ENCODE peak calls at places on chromosome 22, in four cellular contexts. One of them, this sample, is unnamed.

GRCh38 chr22:43892183-43892894 is 526 bp upstream of the PNPLA5 start:
- DNase-seq in psoas muscle: peak
- DNase-seq in A549: no peak
- DNase-seq in upper lobe of right lung: peak
- DNase-seq in this sample: no peak

GRCh38 chr22:23066200-23067022 is 3.9 kb upstream of the GNAZ start:
- DNase-seq in psoas muscle: peak
- DNase-seq in A549: no peak
- DNase-seq in upper lobe of right lung: peak
- DNase-seq in this sample: no peak

GRCh38 chr22:26471522-26471921 is 12.1 kb downstream of the HPS4 start:
- DNase-seq in psoas muscle: peak
- DNase-seq in A549: peak
- DNase-seq in upper lobe of right lung: no peak
- DNase-seq in this sample: no peak

GRCh38 chr22:42881982-42882656 is 25.0 kb upstream of the ARFGAP3 start:
- DNase-seq in psoas muscle: peak
- DNase-seq in A549: no peak
- DNase-seq in upper lobe of right lung: no peak
- DNase-seq in this sample: no peak

GRCh38 chr22:25748704-25749103 is 6.7 kb downstream of the MYO18B start:
- DNase-seq in psoas muscle: no peak
- DNase-seq in A549: no peak
- DNase-seq in upper lobe of right lung: no peak
- DNase-seq in this sample: no peak

GRCh38 chr22:23762866-23763578 is at the start of gene C22orf15:
- DNase-seq in psoas muscle: peak
- DNase-seq in A549: no peak
- DNase-seq in upper lobe of right lung: no peak
- DNase-seq in this sample: no peak

GRCh38 chr22:47724751-47725150 is 962.3 kb downstream of the TBC1D22A start:
- DNase-seq in psoas muscle: no peak
- DNase-seq in A549: no peak
- DNase-seq in upper lobe of right lung: no peak
- DNase-seq in this sample: no peak

GRCh38 chr22:24304067-24304675 is 33.5 kb downstream of the SPECC1L start:
- DNase-seq in psoas muscle: no peak
- DNase-seq in A549: no peak
- DNase-seq in upper lobe of right lung: no peak
- DNase-seq in this sample: no peak

GRCh38 chr22:36360011-36360410 is 27.8 kb downstream of the MYH9 start:
- DNase-seq in psoas muscle: no peak
- DNase-seq in A549: no peak
- DNase-seq in upper lobe of right lung: no peak
- DNase-seq in this sample: no peak

GRCh38 chr22:20237480-20238440 is 30.4 kb downstream of the RTN4R start:
- DNase-seq in psoas muscle: no peak
- DNase-seq in A549: no peak
- DNase-seq in upper lobe of right lung: no peak
- DNase-seq in this sample: no peak

GRCh38 chr22:22401381-22401780 is 107.2 kb downstream of the ZNF280B start:
- DNase-seq in psoas muscle: no peak
- DNase-seq in A549: no peak
- DNase-seq in upper lobe of right lung: no peak
- DNase-seq in this sample: no peak

GRCh38 chr22:44091021-44091721 is 67.1 kb downstream of the PARVB start:
- DNase-seq in psoas muscle: peak
- DNase-seq in A549: peak
- DNase-seq in upper lobe of right lung: no peak
- DNase-seq in this sample: no peak

GRCh38 chr22:44351685-44352377 is 39.1 kb upstream of the SHISAL1 start:
- DNase-seq in psoas muscle: no peak
- DNase-seq in A549: peak
- DNase-seq in upper lobe of right lung: no peak
- DNase-seq in this sample: no peak

GRCh38 chr22:36756031-36756430 is 19.9 kb downstream of the IFT27 start:
- DNase-seq in psoas muscle: no peak
- DNase-seq in A549: no peak
- DNase-seq in upper lobe of right lung: peak
- DNase-seq in this sample: no peak

GRCh38 chr22:37462983-37463382 is 23.2 kb downstream of the MFNG start:
- DNase-seq in psoas muscle: no peak
- DNase-seq in A549: no peak
- DNase-seq in upper lobe of right lung: no peak
- DNase-seq in this sample: no peak

GRCh38 chr22:49632199-49633009 is 195.3 kb downstream of the BRD1 start:
- DNase-seq in psoas muscle: peak
- DNase-seq in A549: peak
- DNase-seq in upper lobe of right lung: no peak
- DNase-seq in this sample: no peak

GRCh38 chr22:34858026-34858425 is 207.9 kb upstream of the ISX start:
- DNase-seq in psoas muscle: no peak
- DNase-seq in A549: no peak
- DNase-seq in upper lobe of right lung: no peak
- DNase-seq in this sample: no peak

GRCh38 chr22:37229805-37230672 is 14.0 kb downstream of the RAC2 start:
- DNase-seq in psoas muscle: peak
- DNase-seq in A549: no peak
- DNase-seq in upper lobe of right lung: peak
- DNase-seq in this sample: no peak

DNA sequence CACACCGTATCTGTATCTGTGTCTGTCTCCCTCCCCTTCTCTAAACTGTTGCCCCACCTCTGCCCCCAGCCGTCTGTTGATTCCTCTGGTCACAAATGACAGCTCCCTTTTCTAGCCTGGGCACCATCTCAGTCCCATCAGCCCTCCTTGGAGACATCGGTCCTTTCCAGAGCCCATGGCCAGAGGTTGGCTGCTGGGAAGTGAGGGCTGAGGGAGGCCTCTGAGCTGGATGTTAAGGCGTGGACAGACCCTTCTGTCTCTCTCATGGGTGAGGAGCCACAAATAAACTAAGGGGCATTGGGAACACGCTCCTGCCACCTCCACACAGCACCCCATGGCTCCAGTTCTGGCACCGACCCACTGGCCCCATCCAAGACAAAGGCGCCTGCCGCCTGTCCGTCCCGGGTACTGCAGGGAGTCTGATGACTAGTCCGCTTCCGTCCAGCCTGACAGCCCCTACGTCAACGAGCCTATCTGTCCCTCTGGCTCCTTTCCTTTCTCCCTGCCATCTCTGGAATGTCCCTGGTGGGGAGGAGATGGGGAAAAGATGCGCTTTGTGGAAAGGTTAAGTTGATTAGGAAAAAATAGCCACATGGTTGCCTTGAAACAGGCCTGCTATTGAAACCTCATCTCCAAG is 10.5 kb downstream of the PDGFB start:
- DNase-seq in psoas muscle: peak
- DNase-seq in A549: no peak
- DNase-seq in upper lobe of right lung: no peak
- DNase-seq in this sample: no peak
- TF ChIP-seq CTCF in psoas muscle: peak
- TF ChIP-seq CTCF in A549: no peak
- TF ChIP-seq CTCF in upper lobe of right lung: peak
- TF ChIP-seq CTCF in this sample: no peak

DNA sequence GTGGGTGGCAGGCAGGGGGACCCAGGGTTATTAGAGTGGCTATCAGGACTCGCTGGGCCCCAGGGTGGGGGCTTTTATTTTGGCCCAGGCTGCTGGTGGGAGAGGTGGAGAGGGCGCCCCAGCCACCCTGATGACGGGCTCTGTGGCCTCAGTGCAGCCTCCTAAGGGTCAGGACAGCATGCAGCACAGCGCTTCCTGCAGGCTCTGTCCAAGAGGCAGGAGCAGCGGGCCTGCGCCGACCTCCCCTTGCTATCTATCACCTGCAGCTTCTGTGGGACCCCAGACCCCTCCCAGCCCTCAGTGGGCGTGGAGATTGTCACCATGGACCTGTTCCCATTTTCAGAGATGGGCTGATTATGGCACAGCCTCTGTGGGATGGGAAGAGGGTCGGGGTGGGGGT is 54.3 kb upstream of the PPARA start:
- DNase-seq in psoas muscle: no peak
- DNase-seq in A549: no peak
- DNase-seq in upper lobe of right lung: no peak
- DNase-seq in this sample: no peak
- TF ChIP-seq CTCF in psoas muscle: no peak
- TF ChIP-seq CTCF in A549: no peak
- TF ChIP-seq CTCF in upper lobe of right lung: no peak
- TF ChIP-seq CTCF in this sample: no peak

GRCh38 chr22:39717099-39717498 is 146.5 kb downstream of the CACNA1I start:
- DNase-seq in psoas muscle: no peak
- DNase-seq in A549: no peak
- DNase-seq in upper lobe of right lung: peak
- DNase-seq in this sample: no peak

GRCh38 chr22:39718921-39719320 is 148.4 kb downstream of the CACNA1I start:
- DNase-seq in psoas muscle: no peak
- DNase-seq in A549: no peak
- DNase-seq in upper lobe of right lung: peak
- DNase-seq in this sample: no peak

GRCh38 chr22:39716534-39716933 is 146.0 kb downstream of the CACNA1I start:
- DNase-seq in psoas muscle: no peak
- DNase-seq in A549: no peak
- DNase-seq in upper lobe of right lung: no peak
- DNase-seq in this sample: no peak

GRCh38 chr22:39719559-39720450 is 149.3 kb downstream of the CACNA1I start:
- DNase-seq in psoas muscle: no peak
- DNase-seq in A549: no peak
- DNase-seq in upper lobe of right lung: peak
- DNase-seq in this sample: no peak

GRCh38 chr22:39718206-39718605 is 147.7 kb downstream of the CACNA1I start:
- DNase-seq in psoas muscle: no peak
- DNase-seq in A549: no peak
- DNase-seq in upper lobe of right lung: peak
- DNase-seq in this sample: no peak
- TF ChIP-seq CTCF in psoas muscle: no peak
- TF ChIP-seq CTCF in A549: no peak
- TF ChIP-seq CTCF in upper lobe of right lung: no peak
- TF ChIP-seq CTCF in this sample: no peak

DNA sequence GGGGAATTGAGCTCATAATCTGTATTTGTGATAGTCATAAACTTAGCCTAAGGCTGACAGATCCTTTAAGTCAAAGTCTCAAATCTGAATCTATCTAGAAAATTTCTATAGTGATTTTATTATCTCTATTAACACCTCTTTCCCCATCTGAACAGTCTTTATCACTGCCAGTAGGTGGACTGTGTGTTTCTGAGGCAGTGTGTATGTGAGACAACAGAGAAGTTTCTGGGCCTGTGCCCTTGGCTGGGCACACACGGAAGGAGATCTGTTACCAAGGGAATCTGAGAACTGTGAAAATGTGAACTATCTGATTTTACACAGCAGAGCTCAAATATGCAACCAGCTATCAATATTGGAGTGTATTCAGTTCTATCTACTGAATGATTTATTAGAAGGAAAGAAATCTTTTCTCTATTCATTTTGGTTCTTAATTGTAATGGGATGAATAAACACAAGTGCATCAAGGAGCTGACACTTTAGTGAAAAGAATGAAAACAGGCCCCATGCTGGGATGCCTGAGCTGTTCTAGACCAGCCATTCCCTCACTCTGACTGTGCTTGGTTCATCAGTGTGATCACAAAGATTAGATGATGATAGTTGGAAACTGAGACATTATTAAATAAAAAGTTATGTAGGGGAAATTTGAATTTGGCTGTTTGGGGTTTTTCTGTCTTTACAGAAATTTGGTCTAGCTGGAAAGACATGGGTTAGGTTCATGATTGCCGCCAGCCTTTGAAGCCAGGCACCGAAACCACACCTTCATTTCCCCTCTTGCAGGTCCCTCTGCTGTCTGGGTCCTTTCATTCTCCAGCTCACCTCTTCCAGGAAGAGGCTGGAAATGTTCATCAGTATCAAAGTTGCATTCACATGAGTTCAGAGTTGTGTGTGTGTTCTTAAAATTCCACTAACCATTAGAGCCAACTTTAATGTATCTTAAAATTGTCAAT is 68.1 kb downstream of the LIF start:
- DNase-seq in psoas muscle: no peak
- DNase-seq in A549: no peak
- DNase-seq in upper lobe of right lung: no peak
- DNase-seq in this sample: no peak
- TF ChIP-seq CTCF in psoas muscle: no peak
- TF ChIP-seq CTCF in A549: no peak
- TF ChIP-seq CTCF in upper lobe of right lung: no peak
- TF ChIP-seq CTCF in this sample: peak

GRCh38 chr22:27485842-27486241 is 315.7 kb downstream of the MN1 start:
- DNase-seq in psoas muscle: no peak
- DNase-seq in A549: no peak
- DNase-seq in upper lobe of right lung: no peak
- DNase-seq in this sample: no peak

GRCh38 chr22:27489265-27489675 is 312.3 kb downstream of the MN1 start:
- DNase-seq in psoas muscle: no peak
- DNase-seq in A549: no peak
- DNase-seq in upper lobe of right lung: no peak
- DNase-seq in this sample: no peak

GRCh38 chr22:27490080-27490479 is 311.5 kb downstream of the MN1 start:
- DNase-seq in psoas muscle: no peak
- DNase-seq in A549: no peak
- DNase-seq in upper lobe of right lung: no peak
- DNase-seq in this sample: no peak

GRCh38 chr22:27487600-27488450 is 313.7 kb downstream of the MN1 start:
- DNase-seq in psoas muscle: no peak
- DNase-seq in A549: no peak
- DNase-seq in upper lobe of right lung: no peak
- DNase-seq in this sample: no peak

GRCh38 chr22:27488456-27489224 is 312.9 kb downstream of the MN1 start:
- DNase-seq in psoas muscle: no peak
- DNase-seq in A549: no peak
- DNase-seq in upper lobe of right lung: no peak
- DNase-seq in this sample: no peak
- TF ChIP-seq CTCF in psoas muscle: peak
- TF ChIP-seq CTCF in A549: no peak
- TF ChIP-seq CTCF in upper lobe of right lung: no peak
- TF ChIP-seq CTCF in this sample: peak

GRCh38 chr22:19036523-19037273 is 85.5 kb downstream of the DGCR2 start:
- DNase-seq in psoas muscle: no peak
- DNase-seq in A549: no peak
- DNase-seq in upper lobe of right lung: peak
- DNase-seq in this sample: no peak
- TF ChIP-seq CTCF in psoas muscle: no peak
- TF ChIP-seq CTCF in A549: no peak
- TF ChIP-seq CTCF in upper lobe of right lung: no peak
- TF ChIP-seq CTCF in this sample: no peak

GRCh38 chr22:32619614-32620426 is 145.2 kb downstream of the FBXO7 start:
- DNase-seq in psoas muscle: peak
- DNase-seq in A549: no peak
- DNase-seq in upper lobe of right lung: no peak
- DNase-seq in this sample: no peak

GRCh38 chr22:32622762-32623147 is 148.1 kb downstream of the FBXO7 start:
- DNase-seq in psoas muscle: no peak
- DNase-seq in A549: no peak
- DNase-seq in upper lobe of right lung: no peak
- DNase-seq in this sample: no peak

GRCh38 chr22:32621656-32622003 is 147.0 kb downstream of the FBXO7 start:
- DNase-seq in psoas muscle: no peak
- DNase-seq in A549: no peak
- DNase-seq in upper lobe of right lung: no peak
- DNase-seq in this sample: no peak

GRCh38 chr22:32622004-32622761 is 147.6 kb downstream of the FBXO7 start:
- DNase-seq in psoas muscle: peak
- DNase-seq in A549: no peak
- DNase-seq in upper lobe of right lung: no peak
- DNase-seq in this sample: no peak

GRCh38 chr22:32620992-32621391 is 146.4 kb downstream of the FBXO7 start:
- DNase-seq in psoas muscle: no peak
- DNase-seq in A549: no peak
- DNase-seq in upper lobe of right lung: no peak
- DNase-seq in this sample: no peak
- TF ChIP-seq CTCF in psoas muscle: no peak
- TF ChIP-seq CTCF in A549: no peak
- TF ChIP-seq CTCF in upper lobe of right lung: no peak
- TF ChIP-seq CTCF in this sample: no peak

This sample was measured in LNCaP clone FGC.